ENCODE peak calls at places on chromosomes 6 and 20, in eight cellular contexts. One of them, this sample, is unnamed.

GRCh38 chr6:132391391-132392291 is 9.6 kb downstream of the MOXD1 start:
- DNase-seq in ascending aorta: no peak
- DNase-seq in heart right ventricle: peak
- DNase-seq in tibial artery: no peak
- DNase-seq in OCI-LY7: no peak
- DNase-seq in body of pancreas: peak
- DNase-seq in hepatocyte: peak
- DNase-seq in thoracic aorta: no peak
- DNase-seq in this sample: no peak

GRCh38 chr6:5813625-5814027 is 193.1 kb downstream of the NRN1 start:
- DNase-seq in ascending aorta: no peak
- DNase-seq in thoracic aorta: no peak
- DNase-seq in body of pancreas: no peak
- DNase-seq in hepatocyte: no peak
- DNase-seq in tibial artery: no peak
- DNase-seq in heart right ventricle: no peak
- DNase-seq in OCI-LY7: no peak
- DNase-seq in this sample: no peak

GRCh38 chr6:132188865-132189264 is 212.4 kb downstream of the MOXD1 start:
- DNase-seq in heart right ventricle: no peak
- DNase-seq in body of pancreas: no peak
- DNase-seq in ascending aorta: no peak
- DNase-seq in hepatocyte: no peak
- DNase-seq in OCI-LY7: no peak
- DNase-seq in thoracic aorta: no peak
- DNase-seq in tibial artery: no peak
- DNase-seq in this sample: no peak

GRCh38 chr6:107080036-107080435 is 35.3 kb downstream of the BEND3 start:
- DNase-seq in OCI-LY7: peak
- DNase-seq in thoracic aorta: no peak
- DNase-seq in hepatocyte: no peak
- DNase-seq in ascending aorta: no peak
- DNase-seq in heart right ventricle: no peak
- DNase-seq in body of pancreas: no peak
- DNase-seq in tibial artery: peak
- DNase-seq in this sample: no peak

GRCh38 chr6:117309613-117310012 is 44.3 kb downstream of the VGLL2 start:
- DNase-seq in hepatocyte: no peak
- DNase-seq in thoracic aorta: no peak
- DNase-seq in tibial artery: no peak
- DNase-seq in body of pancreas: no peak
- DNase-seq in OCI-LY7: no peak
- DNase-seq in ascending aorta: no peak
- DNase-seq in heart right ventricle: no peak
- DNase-seq in this sample: no peak

GRCh38 chr6:136439514-136440186 is 110.6 kb downstream of the MAP7 start:
- DNase-seq in thoracic aorta: no peak
- DNase-seq in hepatocyte: peak
- DNase-seq in ascending aorta: no peak
- DNase-seq in body of pancreas: peak
- DNase-seq in heart right ventricle: no peak
- DNase-seq in tibial artery: no peak
- DNase-seq in OCI-LY7: no peak
- DNase-seq in this sample: no peak

GRCh38 chr6:2353412-2354137 is 108.2 kb upstream of the GMDS start:
- DNase-seq in ascending aorta: peak
- DNase-seq in thoracic aorta: peak
- DNase-seq in OCI-LY7: peak
- DNase-seq in tibial artery: peak
- DNase-seq in body of pancreas: peak
- DNase-seq in heart right ventricle: peak
- DNase-seq in hepatocyte: peak
- DNase-seq in this sample: peak

GRCh38 chr6:142279350-142280180 is 22.2 kb upstream of the ADGRG6 start:
- DNase-seq in OCI-LY7: no peak
- DNase-seq in thoracic aorta: no peak
- DNase-seq in heart right ventricle: no peak
- DNase-seq in tibial artery: no peak
- DNase-seq in hepatocyte: no peak
- DNase-seq in body of pancreas: no peak
- DNase-seq in ascending aorta: no peak
- DNase-seq in this sample: no peak

GRCh38 chr6:124795879-124796838 is 166.1 kb upstream of the RNF217 start:
- DNase-seq in thoracic aorta: no peak
- DNase-seq in OCI-LY7: peak
- DNase-seq in tibial artery: no peak
- DNase-seq in body of pancreas: peak
- DNase-seq in heart right ventricle: peak
- DNase-seq in hepatocyte: peak
- DNase-seq in ascending aorta: no peak
- DNase-seq in this sample: peak

GRCh38 chr6:158353851-158354508 is 41.7 kb downstream of the TULP4 start:
- DNase-seq in thoracic aorta: no peak
- DNase-seq in tibial artery: no peak
- DNase-seq in body of pancreas: no peak
- DNase-seq in hepatocyte: no peak
- DNase-seq in ascending aorta: no peak
- DNase-seq in OCI-LY7: no peak
- DNase-seq in heart right ventricle: no peak
- DNase-seq in this sample: no peak

GRCh38 chr20:62832951-62833391 is 16.1 kb downstream of the COL9A3 start:
- DNase-seq in ascending aorta: no peak
- DNase-seq in OCI-LY7: no peak
- DNase-seq in thoracic aorta: no peak
- DNase-seq in heart right ventricle: no peak
- DNase-seq in body of pancreas: peak
- DNase-seq in hepatocyte: no peak
- DNase-seq in tibial artery: no peak
- DNase-seq in this sample: no peak

GRCh38 chr20:4014031-4014474 is 1.3 kb downstream of the RNF24 start:
- DNase-seq in OCI-LY7: peak
- DNase-seq in hepatocyte: peak
- DNase-seq in tibial artery: no peak
- DNase-seq in thoracic aorta: no peak
- DNase-seq in ascending aorta: no peak
- DNase-seq in heart right ventricle: peak
- DNase-seq in body of pancreas: peak
- DNase-seq in this sample: no peak

GRCh38 chr6:43708857-43709653 is 21.5 kb upstream of the MRPS18A start:
- DNase-seq in tibial artery: no peak
- DNase-seq in ascending aorta: no peak
- DNase-seq in hepatocyte: peak
- DNase-seq in thoracic aorta: no peak
- DNase-seq in heart right ventricle: no peak
- DNase-seq in OCI-LY7: no peak
- DNase-seq in body of pancreas: no peak
- DNase-seq in this sample: peak

GRCh38 chr20:45452238-45452637 is 17.3 kb upstream of the WFDC2 start:
- DNase-seq in body of pancreas: no peak
- DNase-seq in hepatocyte: no peak
- DNase-seq in ascending aorta: no peak
- DNase-seq in OCI-LY7: no peak
- DNase-seq in thoracic aorta: no peak
- DNase-seq in tibial artery: no peak
- DNase-seq in heart right ventricle: no peak
- DNase-seq in this sample: no peak

GRCh38 chr6:124119591-124119990 is 315.9 kb downstream of the NKAIN2 start:
- DNase-seq in heart right ventricle: no peak
- DNase-seq in ascending aorta: no peak
- DNase-seq in OCI-LY7: no peak
- DNase-seq in body of pancreas: no peak
- DNase-seq in thoracic aorta: no peak
- DNase-seq in hepatocyte: no peak
- DNase-seq in tibial artery: no peak
- DNase-seq in this sample: no peak

GRCh38 chr6:56091159-56091869 is 156.1 kb downstream of the COL21A1 start:
- DNase-seq in heart right ventricle: peak
- DNase-seq in thoracic aorta: no peak
- DNase-seq in ascending aorta: no peak
- DNase-seq in body of pancreas: no peak
- DNase-seq in OCI-LY7: no peak
- DNase-seq in hepatocyte: peak
- DNase-seq in tibial artery: no peak
- DNase-seq in this sample: no peak

GRCh38 chr6:56088641-56089040 is 158.7 kb downstream of the COL21A1 start:
- DNase-seq in ascending aorta: no peak
- DNase-seq in heart right ventricle: no peak
- DNase-seq in hepatocyte: no peak
- DNase-seq in thoracic aorta: no peak
- DNase-seq in OCI-LY7: no peak
- DNase-seq in tibial artery: no peak
- DNase-seq in body of pancreas: no peak
- DNase-seq in this sample: no peak

GRCh38 chr6:56087421-56087820 is 160.0 kb downstream of the COL21A1 start:
- DNase-seq in tibial artery: no peak
- DNase-seq in thoracic aorta: no peak
- DNase-seq in hepatocyte: no peak
- DNase-seq in OCI-LY7: no peak
- DNase-seq in body of pancreas: no peak
- DNase-seq in ascending aorta: no peak
- DNase-seq in heart right ventricle: peak
- DNase-seq in this sample: no peak
- H3K4me3 ChIP-seq in tibial artery: no peak
- H3K4me3 ChIP-seq in thoracic aorta: peak
- H3K4me3 ChIP-seq in hepatocyte: no peak
- H3K4me3 ChIP-seq in OCI-LY7: no peak
- H3K4me3 ChIP-seq in body of pancreas: no peak
- H3K4me3 ChIP-seq in ascending aorta: no peak
- H3K4me3 ChIP-seq in heart right ventricle: no peak
- H3K4me3 ChIP-seq in this sample: no peak

GRCh38 chr6:108523697-108524096 is 37.0 kb upstream of the FOXO3 start:
- DNase-seq in thoracic aorta: no peak
- DNase-seq in ascending aorta: no peak
- DNase-seq in tibial artery: no peak
- DNase-seq in OCI-LY7: no peak
- DNase-seq in heart right ventricle: no peak
- DNase-seq in body of pancreas: no peak
- DNase-seq in hepatocyte: no peak
- DNase-seq in this sample: no peak

GRCh38 chr6:108524528-108525218 is 36.0 kb upstream of the FOXO3 start:
- DNase-seq in ascending aorta: no peak
- DNase-seq in hepatocyte: no peak
- DNase-seq in heart right ventricle: no peak
- DNase-seq in thoracic aorta: no peak
- DNase-seq in OCI-LY7: no peak
- DNase-seq in tibial artery: no peak
- DNase-seq in body of pancreas: no peak
- DNase-seq in this sample: no peak

GRCh38 chr6:108521616-108522107 is 39.1 kb upstream of the FOXO3 start:
- DNase-seq in ascending aorta: no peak
- DNase-seq in tibial artery: no peak
- DNase-seq in body of pancreas: no peak
- DNase-seq in thoracic aorta: no peak
- DNase-seq in heart right ventricle: no peak
- DNase-seq in hepatocyte: no peak
- DNase-seq in OCI-LY7: no peak
- DNase-seq in this sample: no peak

GRCh38 chr6:108518714-108519576 is 41.8 kb upstream of the FOXO3 start:
- DNase-seq in thoracic aorta: no peak
- DNase-seq in ascending aorta: no peak
- DNase-seq in heart right ventricle: no peak
- DNase-seq in hepatocyte: no peak
- DNase-seq in OCI-LY7: peak
- DNase-seq in body of pancreas: peak
- DNase-seq in tibial artery: no peak
- DNase-seq in this sample: no peak
- TF ChIP-seq CTCF in thoracic aorta: peak
- TF ChIP-seq CTCF in ascending aorta: peak
- TF ChIP-seq CTCF in heart right ventricle: peak
- TF ChIP-seq CTCF in hepatocyte: peak
- TF ChIP-seq CTCF in OCI-LY7: peak
- TF ChIP-seq CTCF in body of pancreas: no peak
- TF ChIP-seq CTCF in tibial artery: no peak
- TF ChIP-seq CTCF in this sample: no peak

GRCh38 chr6:42316981-42317380 is 99.3 kb upstream of the MRPS10 start:
- DNase-seq in ascending aorta: no peak
- DNase-seq in body of pancreas: no peak
- DNase-seq in thoracic aorta: no peak
- DNase-seq in heart right ventricle: no peak
- DNase-seq in OCI-LY7: no peak
- DNase-seq in hepatocyte: no peak
- DNase-seq in tibial artery: no peak
- DNase-seq in this sample: no peak
- H3K27ac ChIP-seq in ascending aorta: no peak
- H3K27ac ChIP-seq in body of pancreas: peak
- H3K27ac ChIP-seq in thoracic aorta: peak
- H3K27ac ChIP-seq in heart right ventricle: no peak
- H3K27ac ChIP-seq in OCI-LY7: no peak
- H3K27ac ChIP-seq in hepatocyte: peak
- H3K27ac ChIP-seq in tibial artery: no peak
- H3K27ac ChIP-seq in this sample: no peak

GRCh38 chr6:52551483-52552277 is 25.2 kb downstream of the TRAM2 start:
- DNase-seq in thoracic aorta: peak
- DNase-seq in OCI-LY7: no peak
- DNase-seq in ascending aorta: no peak
- DNase-seq in hepatocyte: peak
- DNase-seq in heart right ventricle: peak
- DNase-seq in tibial artery: peak
- DNase-seq in body of pancreas: peak
- DNase-seq in this sample: no peak
- H3K4me3 ChIP-seq in thoracic aorta: peak
- H3K4me3 ChIP-seq in OCI-LY7: peak
- H3K4me3 ChIP-seq in ascending aorta: peak
- H3K4me3 ChIP-seq in hepatocyte: no peak
- H3K4me3 ChIP-seq in heart right ventricle: peak
- H3K4me3 ChIP-seq in tibial artery: peak
- H3K4me3 ChIP-seq in body of pancreas: no peak
- H3K4me3 ChIP-seq in this sample: no peak

GRCh38 chr6:35497571-35498406 is 910 bp upstream of the TEAD3 start:
- DNase-seq in thoracic aorta: peak
- DNase-seq in heart right ventricle: peak
- DNase-seq in hepatocyte: peak
- DNase-seq in tibial artery: peak
- DNase-seq in OCI-LY7: peak
- DNase-seq in body of pancreas: peak
- DNase-seq in ascending aorta: no peak
- DNase-seq in this sample: peak
- TF ChIP-seq CTCF in thoracic aorta: no peak
- TF ChIP-seq CTCF in heart right ventricle: no peak
- TF ChIP-seq CTCF in hepatocyte: no peak
- TF ChIP-seq CTCF in tibial artery: no peak
- TF ChIP-seq CTCF in OCI-LY7: no peak
- TF ChIP-seq CTCF in body of pancreas: no peak
- TF ChIP-seq CTCF in ascending aorta: no peak
- TF ChIP-seq CTCF in this sample: no peak

DNA sequence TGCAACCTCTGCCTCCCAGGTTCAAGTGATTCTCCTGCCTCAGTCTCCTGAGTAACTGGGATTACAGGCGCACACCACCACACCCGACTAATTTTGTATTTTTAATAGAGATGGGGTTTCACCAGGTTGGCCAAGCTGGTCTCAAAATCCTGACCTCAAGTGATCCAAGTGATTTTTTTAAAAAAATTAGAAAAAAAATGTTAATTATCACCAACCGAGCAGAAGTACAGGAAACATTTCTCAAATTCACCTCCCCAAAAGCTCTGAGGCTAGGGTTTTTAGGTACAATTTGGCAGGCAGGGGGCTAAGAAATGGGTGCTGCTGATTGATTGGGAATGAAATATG is 14.9 kb upstream of the SLC22A16 start:
- DNase-seq in hepatocyte: no peak
- DNase-seq in heart right ventricle: no peak
- DNase-seq in ascending aorta: no peak
- DNase-seq in thoracic aorta: no peak
- DNase-seq in OCI-LY7: no peak
- DNase-seq in tibial artery: no peak
- DNase-seq in body of pancreas: no peak
- DNase-seq in this sample: no peak
- H3K27ac ChIP-seq in hepatocyte: no peak
- H3K27ac ChIP-seq in heart right ventricle: no peak
- H3K27ac ChIP-seq in ascending aorta: no peak
- H3K27ac ChIP-seq in thoracic aorta: no peak
- H3K27ac ChIP-seq in OCI-LY7: no peak
- H3K27ac ChIP-seq in tibial artery: no peak
- H3K27ac ChIP-seq in body of pancreas: no peak
- H3K27ac ChIP-seq in this sample: no peak

This sample was measured in tibial nerve.